ENCODE peak calls at places on chromosome 3, in five cellular contexts. E is A549, K is heart right ventricle, M is psoas muscle, P is lung. I is an unnamed sample.

GRCh38 chr3:87949879-87950208 is 109.0 kb downstream of the CGGBP1 start:
- DNase-seq in P (no peak), E (no peak), K (no peak), M (no peak), I (no peak)

GRCh38 chr3:52396011-52396906 is 48.6 kb downstream of the SEMA3G start:
- DNase-seq in E (no peak), M (peak; percentile 33), K (no peak), P (no peak), I (no peak)

GRCh38 chr3:100396967-100397366 is 3.9 kb downstream of the TOMM70 start:
- DNase-seq in E (no peak), K (no peak), P (no peak), M (no peak), I (no peak)

GRCh38 chr3:40920041-40920440 is 279.3 kb upstream of the CTNNB1 start:
- DNase-seq in P (no peak), M (no peak), E (no peak), K (no peak), I (no peak)

GRCh38 chr3:52531636-52532516 is 1.8 kb downstream of the NT5DC2 start:
- DNase-seq in K (peak; percentile 14), M (peak; percentile 59), P (no peak), E (no peak), I (no peak)

GRCh38 chr3:104846270-104846669 is 520.4 kb upstream of the ALCAM start:
- DNase-seq in E (no peak), P (no peak), M (no peak), K (no peak), I (no peak)

GRCh38 chr3:25297667-25298585 is 130.1 kb upstream of the RARB start:
- DNase-seq in P (no peak), M (no peak), E (no peak), K (no peak), I (no peak)

GRCh38 chr3:149792485-149793270 is at the start of gene ANKUB1:
- DNase-seq in K (no peak), P (no peak), M (no peak), E (no peak), I (no peak)

GRCh38 chr3:114411811-114412803 is 118.3 kb downstream of the TIGIT start:
- DNase-seq in P (no peak), K (no peak), E (peak; percentile 7), M (no peak), I (no peak)

GRCh38 chr3:187736418-187736871 is 8.8 kb downstream of the BCL6 start:
- DNase-seq in K (no peak), P (no peak), E (no peak), M (peak; percentile 70), I (no peak)

GRCh38 chr3:40649346-40649745 is 124.6 kb downstream of the ZNF621 start:
- DNase-seq in P (no peak), E (no peak), M (no peak), K (no peak), I (no peak)

GRCh38 chr3:15476378-15476777 is 45.1 kb downstream of the COLQ start:
- DNase-seq in P (no peak), K (no peak), E (no peak), M (no peak), I (no peak)

GRCh38 chr3:188052229-188052965 is 101.6 kb upstream of the LPP start:
- DNase-seq in K (peak; percentile 81), E (no peak), P (peak; percentile 47), M (peak; percentile 91), I (no peak)

GRCh38 chr3:113625724-113626348 is 70.6 kb downstream of the USF3 start:
- DNase-seq in K (peak; percentile 27), E (no peak), M (no peak), P (no peak), I (no peak)

GRCh38 chr3:119293761-119294401 is at the start of gene ARHGAP31:
- DNase-seq in E (peak; percentile 49), P (peak; percentile 78), K (peak; percentile 78), M (peak; percentile 75), I (peak; percentile 71)

GRCh38 chr3:139120336-139120971 is 75.8 kb upstream of the PRR23C start:
- DNase-seq in M (no peak), P (peak; percentile 24), K (no peak), E (no peak), I (peak; percentile 37)

GRCh38 chr3:30933478-30934207 is 39.2 kb upstream of the GADL1 start:
- DNase-seq in M (no peak), E (no peak), P (no peak), K (no peak), I (no peak)

GRCh38 chr3:61805510-61806080 is 244.2 kb downstream of the PTPRG start:
- DNase-seq in K (no peak), M (no peak), E (no peak), P (no peak), I (no peak)

GRCh38 chr3:69282191-69282590 is 103.7 kb downstream of the FRMD4B start:
- DNase-seq in E (no peak), K (no peak), P (no peak), M (no peak), I (peak; percentile 43)

GRCh38 chr3:43153189-43154083 is 47.6 kb upstream of the POMGNT2 start:
- DNase-seq in M (peak; percentile 82), P (peak; percentile 72), E (no peak), K (peak; percentile 53), I (no peak)

GRCh38 chr3:105366302-105367062 is at the start of gene ALCAM:
- DNase-seq in M (peak; percentile 88), E (peak; percentile 82), P (peak; percentile 95), K (peak; percentile 87), I (peak; percentile 60)

GRCh38 chr3:125694761-125695294 is 99.5 kb upstream of the OSBPL11 start:
- DNase-seq in M (no peak), K (no peak), P (no peak), E (no peak), I (no peak)

GRCh38 chr3:138740057-138740456 is 94.7 kb downstream of the PIK3CB start:
- DNase-seq in E (no peak), K (no peak), P (no peak), M (no peak), I (no peak)

GRCh38 chr3:129425213-129425612 is 3.2 kb downstream of the EFCAB12 start:
- DNase-seq in M (no peak), P (no peak), K (no peak), E (no peak), I (no peak)

GRCh38 chr3:7667774-7668173 is 806.9 kb downstream of the GRM7 start:
- DNase-seq in K (no peak), M (no peak), P (no peak), E (no peak), I (no peak)

GRCh38 chr3:39879581-39879980 is 70.2 kb downstream of the MYRIP start:
- DNase-seq in M (no peak), K (no peak), E (no peak), P (no peak), I (no peak)

GRCh38 chr3:74546426-74546825 is 68.0 kb downstream of the CNTN3 start:
- DNase-seq in K (no peak), E (no peak), M (no peak), P (no peak), I (no peak)

GRCh38 chr3:24640330-24640877 is 145.8 kb upstream of the THRB start:
- DNase-seq in M (no peak), P (no peak), E (peak; percentile 17), K (no peak), I (no peak)

GRCh38 chr3:140292154-140292553 is 357.2 kb downstream of the CLSTN2 start:
- DNase-seq in M (no peak), P (no peak), K (no peak), E (no peak), I (no peak)

GRCh38 chr3:123385072-123385471 is 63.8 kb downstream of the ADCY5 start:
- DNase-seq in M (no peak), E (no peak), P (no peak), K (peak; percentile 47), I (no peak)

GRCh38 chr3:66615643-66616301 is 115.0 kb upstream of the LRIG1 start:
- DNase-seq in K (no peak), E (no peak), M (no peak), P (peak; percentile 29), I (no peak)

GRCh38 chr3:88019024-88019423 is 39.8 kb downstream of the CGGBP1 start:
- DNase-seq in M (no peak), E (no peak), P (no peak), K (no peak), I (no peak)

GRCh38 chr3:2458816-2459215 is 360.1 kb downstream of the CNTN4 start:
- DNase-seq in E (no peak), M (no peak), P (no peak), K (no peak), I (no peak)

GRCh38 chr3:2456788-2457187 is 358.1 kb downstream of the CNTN4 start:
- DNase-seq in M (no peak), P (no peak), K (no peak), E (no peak), I (no peak)

GRCh38 chr3:2452249-2452648 is 353.6 kb downstream of the CNTN4 start:
- DNase-seq in E (no peak), M (no peak), K (no peak), P (no peak), I (no peak)

GRCh38 chr3:2454865-2455264 is 356.2 kb downstream of the CNTN4 start:
- DNase-seq in M (no peak), K (no peak), E (no peak), P (no peak), I (no peak)
- H3K4me3 ChIP-seq in M (no peak overlapping the region), K (no peak overlapping the region), E (no peak overlapping the region), P (no peak overlapping the region), I (no peak overlapping the region)

GRCh38 chr3:45887759-45888511 is 1.6 kb downstream of the CCR9 start:
- DNase-seq in K (no peak), M (no peak), P (no peak), E (no peak), I (no peak)
- H3K27ac ChIP-seq in K (no peak overlapping the region), M (no peak overlapping the region), P (no peak overlapping the region), E (no peak overlapping the region), I (no peak overlapping the region)

GRCh38 chr3:157499342-157499963 is 3.8 kb downstream of the VEPH1 start:
- DNase-seq in P (peak; percentile 86), M (peak; percentile 43), E (no peak), K (peak; percentile 8), I (no peak)
- H3K4me3 ChIP-seq in P (no peak overlapping the region), M (peak overlapping the region; percentile 42), E (peak overlapping the region; percentile 1), K (peak overlapping the region; percentile 42), I (no peak overlapping the region)

GRCh38 chr3:72405943-72406585 is 442.2 kb downstream of the SHQ1 start:
- DNase-seq in K (no peak), M (no peak), P (no peak), E (no peak), I (no peak)

GRCh38 chr3:72397586-72397985 is 450.7 kb downstream of the SHQ1 start:
- DNase-seq in E (no peak), M (no peak), K (no peak), P (no peak), I (no peak)

GRCh38 chr3:72396899-72397298 is 451.3 kb downstream of the SHQ1 start:
- DNase-seq in P (no peak), K (no peak), E (no peak), M (no peak), I (no peak)

GRCh38 chr3:72398781-72399180 is 449.5 kb downstream of the SHQ1 start:
- DNase-seq in E (no peak), K (no peak), P (no peak), M (no peak), I (no peak)

DNA sequence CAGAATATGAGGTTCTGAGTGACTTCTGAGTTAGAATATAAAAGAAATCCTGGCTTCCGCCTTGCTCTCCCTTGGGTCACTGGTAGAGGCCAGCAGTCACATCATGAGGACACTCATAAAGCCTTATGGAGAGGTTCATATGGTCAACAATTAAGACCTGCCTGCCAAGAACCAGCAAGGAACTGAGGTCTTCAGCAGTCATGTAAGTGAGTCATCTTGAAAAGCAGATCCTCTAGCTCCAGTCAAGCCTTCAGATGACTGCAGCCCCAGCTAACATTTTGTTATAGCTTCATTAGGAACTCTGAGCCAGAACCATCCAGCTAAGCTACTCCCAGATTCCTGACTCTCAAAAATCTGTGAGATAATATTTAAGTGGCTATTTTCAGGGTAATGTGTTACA is 447.2 kb downstream of the SHQ1 start:
- DNase-seq in E (no peak), M (no peak), P (no peak), K (no peak), I (no peak)
- H3K27ac ChIP-seq in E (no peak overlapping the region), M (no peak overlapping the region), P (no peak overlapping the region), K (no peak overlapping the region), I (no peak overlapping the region)

I was measured in CD8-positive, alpha-beta T cell.